ENCODE peak calls at places on chromosomes 2 and 18, in five cellular contexts. N, O, C, B and L are unnamed samples.

GRCh38 chr2:235803028-235803427 is 309.2 kb downstream of the AGAP1 start:
- DNase-seq in N (no peak), O (peak; percentile 30), C (no peak), B (no peak), L (no peak)

GRCh38 chr2:201697899-201698298 is 545 bp downstream of the MPP4 start:
- DNase-seq in N (no peak), O (peak; percentile 69), C (no peak), B (no peak), L (no peak)

GRCh38 chr2:25586726-25587144 is 86.6 kb downstream of the DTNB start:
- DNase-seq in N (no peak), O (no peak), C (no peak), B (no peak), L (no peak)

GRCh38 chr2:144935736-144936135 is 415.8 kb upstream of the ZEB2 start:
- DNase-seq in N (no peak), O (no peak), C (no peak), B (no peak), L (no peak)

GRCh38 chr2:140947236-140947635 is 1183.6 kb downstream of the LRP1B start:
- DNase-seq in N (no peak), O (no peak), C (no peak), B (no peak), L (no peak)

GRCh38 chr2:237581751-237582746 is 8.5 kb downstream of the RAB17 start:
- DNase-seq in N (no peak), O (peak; percentile 92), C (peak; percentile 74), B (peak; percentile 78), L (no peak)

GRCh38 chr2:11236335-11236734 is 81.1 kb downstream of the SLC66A3 start:
- DNase-seq in N (no peak), O (no peak), C (no peak), B (no peak), L (no peak)

GRCh38 chr2:172179045-172179742 is 76.5 kb upstream of the DLX2 start:
- DNase-seq in N (no peak), O (no peak), C (no peak), B (no peak), L (no peak)

GRCh38 chr2:192546566-192546965 is 351.8 kb upstream of the TMEFF2 start:
- DNase-seq in N (no peak), O (no peak), C (no peak), B (no peak), L (no peak)

GRCh38 chr18:3251963-3252277 is 4.3 kb downstream of the MYL12A start:
- DNase-seq in N (no peak), O (peak; percentile 29), C (no peak), B (no peak), L (no peak)

GRCh38 chr18:47163241-47163640 is 12.9 kb downstream of the IER3IP1 start:
- DNase-seq in N (no peak), O (peak; percentile 64), C (no peak), B (no peak), L (no peak)

GRCh38 chr18:21774722-21775121 is 34.1 kb downstream of the MIB1 start:
- DNase-seq in N (no peak), O (no peak), C (no peak), B (no peak), L (no peak)

GRCh38 chr2:33602216-33602830 is 3.2 kb upstream of the FAM98A start:
- DNase-seq in N (no peak), O (no peak), C (no peak), B (no peak), L (no peak)

GRCh38 chr2:136216073-136216472 is 98.1 kb upstream of the CXCR4 start:
- DNase-seq in N (no peak), O (no peak), C (no peak), B (no peak), L (no peak)

GRCh38 chr18:21393986-21394385 is 152.0 kb downstream of the GREB1L start:
- DNase-seq in N (no peak), O (peak; percentile 16), C (no peak), B (no peak), L (no peak)

GRCh38 chr18:68406761-68407160 is 308.1 kb downstream of the TMX3 start:
- DNase-seq in N (no peak), O (no peak), C (no peak), B (no peak), L (no peak)

GRCh38 chr18:62655520-62656219 is 59.7 kb upstream of the PHLPP1 start:
- DNase-seq in N (no peak), O (no peak), C (no peak), B (no peak), L (no peak)

GRCh38 chr2:5409925-5410360 is 282.2 kb upstream of the SOX11 start:
- DNase-seq in N (no peak), O (no peak), C (no peak), B (peak; percentile 32), L (no peak)

GRCh38 chr18:26438980-26439379 is 109.4 kb downstream of the KCTD1 start:
- DNase-seq in N (no peak), O (no peak), C (no peak), B (no peak), L (no peak)

GRCh38 chr2:48569433-48569832 is 39.5 kb downstream of the STON1 start:
- DNase-seq in N (no peak), O (peak; percentile 42), C (no peak), B (no peak), L (no peak)

GRCh38 chr2:10322481-10322880 is 19.8 kb downstream of the HPCAL1 start:
- DNase-seq in N (no peak), O (no peak), C (no peak), B (no peak), L (no peak)

GRCh38 chr18:34890486-34891085 is 150.6 kb upstream of the MAPRE2 start:
- DNase-seq in N (no peak), O (no peak), C (no peak), B (no peak), L (no peak)

GRCh38 chr2:190467575-190468083 is 59.5 kb downstream of the MFSD6 start:
- DNase-seq in N (no peak), O (peak; percentile 20), C (no peak), B (no peak), L (no peak)

GRCh38 chr2:12769492-12770105 is 52.9 kb downstream of the TRIB2 start:
- DNase-seq in N (no peak), O (peak; percentile 77), C (peak; percentile 56), B (no peak), L (no peak)

GRCh38 chr2:10514743-10515142 is 66.6 kb upstream of the ODC1 start:
- DNase-seq in N (no peak), O (peak; percentile 55), C (no peak), B (no peak), L (no peak)

GRCh38 chr2:221571108-221571390 is 1.1 kb downstream of the EPHA4 start:
- DNase-seq in N (no peak), O (no peak), C (peak; percentile 45), B (no peak), L (no peak)

GRCh38 chr2:127074358-127074757 is 32.6 kb downstream of the BIN1 start:
- DNase-seq in N (no peak), O (no peak), C (no peak), B (no peak), L (no peak)

GRCh38 chr18:6729247-6730091 is at the start of gene ARHGAP28:
- DNase-seq in N (peak; percentile 86), O (peak; percentile 98), C (peak; percentile 87), B (peak; percentile 82), L (peak; percentile 97)

GRCh38 chr2:138421971-138422335 is 79.6 kb upstream of the SPOPL start:
- DNase-seq in N (no peak), O (peak; percentile 67), C (no peak), B (no peak), L (no peak)

GRCh38 chr18:24669502-24669901 is 209.1 kb downstream of the HRH4 start:
- DNase-seq in N (no peak), O (no peak), C (no peak), B (no peak), L (no peak)

GRCh38 chr18:24674236-24675004 is 214.0 kb downstream of the HRH4 start:
- DNase-seq in N (no peak), O (no peak), C (no peak), B (no peak), L (no peak)

GRCh38 chr18:24677011-24677410 is 216.6 kb downstream of the HRH4 start:
- DNase-seq in N (no peak), O (no peak), C (no peak), B (no peak), L (no peak)

GRCh38 chr18:24678113-24678512 is 217.7 kb downstream of the HRH4 start:
- DNase-seq in N (no peak), O (no peak), C (no peak), B (no peak), L (no peak)

DNA sequence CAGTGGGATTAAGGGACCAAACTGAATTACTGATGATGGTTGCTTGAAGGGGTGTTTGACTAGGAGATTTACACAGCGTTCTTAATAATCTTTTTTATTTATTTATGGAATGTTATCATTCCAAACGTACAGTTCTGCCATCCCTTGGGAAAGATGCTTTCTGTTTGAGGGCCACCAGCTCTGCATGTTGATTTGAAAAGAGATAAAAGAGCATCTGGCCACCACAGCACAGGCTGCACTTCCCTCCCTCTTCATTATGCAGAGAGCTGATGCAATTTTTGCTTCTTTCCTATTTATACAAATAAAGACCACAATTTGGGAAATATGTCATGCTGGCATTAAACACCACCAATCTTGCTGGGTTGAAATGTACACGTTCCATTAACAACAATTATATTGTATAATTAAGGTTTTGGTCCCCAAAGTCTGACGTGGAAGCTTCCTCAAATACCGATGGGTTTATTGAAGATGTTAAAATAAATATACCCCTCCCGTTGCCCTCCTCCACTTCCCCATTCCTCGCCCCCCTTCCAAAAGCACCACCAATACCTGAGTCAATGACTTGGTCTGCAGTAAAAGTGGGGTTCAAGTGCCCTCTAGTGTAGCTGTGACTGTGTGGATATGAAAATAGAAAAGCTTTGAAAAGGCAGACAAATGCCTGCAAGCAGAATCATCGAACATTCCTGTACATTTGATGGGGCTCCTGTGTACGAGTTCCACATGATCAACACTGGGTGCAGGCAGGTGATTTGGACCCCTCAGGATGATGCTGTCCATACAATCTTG is 211.9 kb downstream of the HRH4 start:
- DNase-seq in N (no peak), O (no peak), C (no peak), B (no peak), L (no peak)
- TF ChIP-seq CTCF in N (no peak), O (no peak), C (no peak), B (no peak), L (no peak)

GRCh38 chr2:149038442-149039212 is at the start of gene LYPD6B:
- DNase-seq in N (peak; percentile 39), O (no peak), C (peak; percentile 69), B (no peak), L (no peak)
- TF ChIP-seq CTCF in N (no peak), O (no peak), C (no peak), B (no peak), L (peak; percentile 16)

GRCh38 chr2:210399440-210400041 is 77.0 kb downstream of the LANCL1 start:
- DNase-seq in N (no peak), O (peak; percentile 29), C (no peak), B (no peak), L (no peak)
- TF ChIP-seq CTCF in N (peak; percentile 65), O (peak; percentile 17), C (peak; percentile 35), B (peak; percentile 33), L (peak; percentile 86)

DNA sequence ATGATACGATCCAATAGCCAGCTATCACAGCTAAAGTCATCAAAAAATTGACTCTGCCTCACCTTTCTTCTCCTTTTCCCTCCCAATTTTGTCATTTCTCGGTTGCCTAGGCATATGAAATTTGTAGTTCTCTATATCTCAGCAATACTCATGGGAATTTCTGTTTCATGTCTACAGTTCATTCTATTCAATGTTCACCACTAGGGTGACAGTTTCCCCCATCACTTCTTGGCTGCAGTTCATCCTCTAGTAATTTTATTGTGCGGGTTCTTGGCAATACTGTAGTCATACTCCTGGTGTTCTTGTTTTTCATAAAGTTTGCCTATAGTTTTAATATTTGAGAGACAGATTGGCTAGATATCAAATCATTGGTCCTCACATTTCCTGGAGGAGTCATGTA is 872.2 kb upstream of the ID2 start:
- DNase-seq in N (no peak), O (no peak), C (no peak), B (no peak), L (no peak)
- TF ChIP-seq CTCF in N (no peak), O (no peak), C (no peak), B (peak; percentile 39), L (no peak)